ENCODE peak calls at places on chromosomes 6 and 20, in six cellular contexts. F is heart right ventricle, H is BE2C, Y is neural progenitor cell, L is lower lobe of right lung, B is ovary. P is an unnamed sample.

GRCh38 chr6:34813028-34813742 is 21.3 kb downstream of the BLTP3A start:
- DNase-seq in F (no peak), H (no peak), Y (no peak), L (no peak), B (no peak), P (no peak)

GRCh38 chr6:115901896-115902295 is 158.8 kb downstream of the FRK start:
- DNase-seq in F (no peak), H (peak; percentile 12), Y (no peak), L (no peak), B (no peak), P (no peak)

GRCh38 chr6:128138694-128139093 is 237.8 kb upstream of the THEMIS start:
- DNase-seq in F (no peak), H (peak; percentile 9), Y (no peak), L (no peak), B (no peak), P (no peak)

GRCh38 chr20:3224681-3225421 is 14.1 kb downstream of the SLC4A11 start:
- DNase-seq in F (no peak), H (no peak), Y (no peak), L (no peak), B (no peak), P (no peak)

GRCh38 chr20:50038574-50038991 is 55.8 kb downstream of the SNAI1 start:
- DNase-seq in F (no peak), H (no peak), Y (peak; percentile 62), L (no peak), B (no peak), P (no peak)

GRCh38 chr20:51272392-51272791 is 249.5 kb upstream of the KCNG1 start:
- DNase-seq in F (no peak), H (no peak), Y (no peak), L (no peak), B (no peak), P (no peak)

GRCh38 chr6:87753131-87753685 is 51.2 kb upstream of the AKIRIN2 start:
- DNase-seq in F (no peak), H (no peak), Y (no peak), L (no peak), B (no peak), P (no peak)

GRCh38 chr6:114051031-114051430 is 80.1 kb upstream of the HDAC2 start:
- DNase-seq in F (no peak), H (no peak), Y (no peak), L (no peak), B (no peak), P (no peak)

GRCh38 chr6:109521100-109521499 is 38.1 kb upstream of the ZBTB24 start:
- DNase-seq in F (no peak), H (no peak), Y (no peak), L (no peak), B (no peak), P (no peak)

GRCh38 chr20:48387675-48388074 is 440.1 kb downstream of the PREX1 start:
- DNase-seq in F (no peak), H (no peak), Y (no peak), L (no peak), B (no peak), P (no peak)

GRCh38 chr20:1462834-1463233 is 3.8 kb downstream of the NSFL1C start:
- DNase-seq in F (no peak), H (no peak), Y (no peak), L (no peak), B (no peak), P (no peak)

GRCh38 chr20:36925234-36925633 is 26.3 kb downstream of the SAMHD1 start:
- DNase-seq in F (no peak), H (no peak), Y (no peak), L (no peak), B (no peak), P (no peak)

GRCh38 chr6:130740308-130740707 is 86.9 kb upstream of the SMLR1 start:
- DNase-seq in F (no peak), H (no peak), Y (no peak), L (no peak), B (no peak), P (no peak)

GRCh38 chr20:25336561-25337422 is 53.8 kb downstream of the ABHD12 start:
- DNase-seq in F (no peak), H (no peak), Y (peak; percentile 35), L (no peak), B (no peak), P (no peak)

GRCh38 chr6:129280719-129281118 is 397.8 kb downstream of the LAMA2 start:
- DNase-seq in F (no peak), H (no peak), Y (no peak), L (no peak), B (no peak), P (no peak)

GRCh38 chr6:51842066-51842465 is 245.3 kb downstream of the PKHD1 start:
- DNase-seq in F (no peak), H (no peak), Y (peak; percentile 23), L (no peak), B (no peak), P (no peak)

GRCh38 chr6:834879-835278 is 141.9 kb upstream of the EXOC2 start:
- DNase-seq in F (no peak), H (no peak), Y (no peak), L (no peak), B (no peak), P (no peak)

GRCh38 chr20:50560867-50561266 is 50.7 kb downstream of the PTPN1 start:
- DNase-seq in F (no peak), H (no peak), Y (no peak), L (no peak), B (no peak), P (no peak)

GRCh38 chr20:61959301-61959700 is 106.4 kb downstream of the TAF4 start:
- DNase-seq in F (no peak), H (no peak), Y (peak; percentile 64), L (no peak), B (peak; percentile 63), P (no peak)

GRCh38 chr20:41428285-41428684 is 61.7 kb upstream of the EMILIN3 start:
- DNase-seq in F (no peak), H (no peak), Y (no peak), L (no peak), B (no peak), P (no peak)

GRCh38 chr6:47592466-47592865 is 105.9 kb upstream of the ADGRF4 start:
- DNase-seq in F (no peak), H (no peak), Y (no peak), L (no peak), B (no peak), P (no peak)

GRCh38 chr6:4350571-4351505 is 215.5 kb upstream of the ECI2 start:
- DNase-seq in F (peak; percentile 34), H (no peak), Y (no peak), L (no peak), B (no peak), P (no peak)

GRCh38 chr6:170198298-170198697 is 92.6 kb downstream of the DLL1 start:
- DNase-seq in F (no peak), H (no peak), Y (no peak), L (no peak), B (no peak), P (no peak)

GRCh38 chr6:6002809-6003333 is 3.9 kb downstream of the NRN1 start:
- DNase-seq in F (no peak), H (no peak), Y (peak; percentile 34), L (no peak), B (no peak), P (no peak)

GRCh38 chr20:1281279-1282057 is 15.4 kb downstream of the SNPH start:
- DNase-seq in F (no peak), H (no peak), Y (no peak), L (no peak), B (no peak), P (no peak)

GRCh38 chr20:17761612-17762011 is 61.8 kb downstream of the BANF2 start:
- DNase-seq in F (no peak), H (peak; percentile 33), Y (peak; percentile 22), L (no peak), B (no peak), P (no peak)

GRCh38 chr6:88263591-88263990 is 97.4 kb upstream of the CNR1 start:
- DNase-seq in F (no peak), H (no peak), Y (peak; percentile 23), L (no peak), B (no peak), P (no peak)

GRCh38 chr6:130070306-130070705 is 51.9 kb downstream of the L3MBTL3 start:
- DNase-seq in F (no peak), H (no peak), Y (no peak), L (no peak), B (no peak), P (no peak)

GRCh38 chr20:40868568-40869223 is 159.9 kb upstream of the TOP1 start:
- DNase-seq in F (no peak), H (no peak), Y (no peak), L (no peak), B (peak; percentile 48), P (peak; percentile 4)

GRCh38 chr20:46304361-46304760 is 3.9 kb downstream of the CDH22 start:
- DNase-seq in F (no peak), H (no peak), Y (no peak), L (no peak), B (no peak), P (no peak)

GRCh38 chr6:97049254-97050004 is 124.9 kb downstream of the KLHL32 start:
- DNase-seq in F (no peak), H (no peak), Y (no peak), L (no peak), B (no peak), P (no peak)

GRCh38 chr20:16385462-16385861 is 187.8 kb downstream of the KIF16B start:
- DNase-seq in F (no peak), H (no peak), Y (no peak), L (no peak), B (no peak), P (no peak)
- H3K9me3 ChIP-seq in F (no peaks in the 10 kb centered on the region), H (no peaks in the 10 kb centered on the region), Y (no peaks in the 10 kb centered on the region), L (no peaks in the 10 kb centered on the region), B (no peaks in the 10 kb centered on the region), P (no peaks in the 10 kb centered on the region)

DNA sequence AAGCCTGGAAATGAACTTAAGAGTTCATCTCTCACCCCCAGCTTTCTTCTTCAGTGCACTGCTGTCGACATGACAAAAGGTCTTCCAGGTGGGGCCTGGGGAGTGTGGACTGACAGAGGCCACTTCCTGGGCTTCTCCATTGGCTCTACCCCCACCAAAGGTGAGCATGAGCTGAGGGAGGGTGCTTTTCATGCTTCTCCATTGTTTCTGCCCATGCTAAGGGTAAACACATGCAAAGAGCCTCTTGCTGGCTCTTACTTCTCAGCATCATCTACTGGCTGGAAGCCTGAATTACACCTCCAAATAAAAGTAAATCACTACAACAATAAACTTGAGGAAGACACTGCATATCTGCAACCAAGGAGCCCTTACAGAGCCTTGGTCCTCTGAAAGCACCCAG is 227.2 kb downstream of the EPM2A start:
- DNase-seq in F (no peak), H (no peak), Y (no peak), L (no peak), B (no peak), P (no peak)
- H3K9me3 ChIP-seq in F (peaks cover 47% of the 10 kb centered on the region), H (no peaks in the 10 kb centered on the region), Y (no peaks in the 10 kb centered on the region), L (peaks cover 16% of the 10 kb centered on the region), B (no peaks in the 10 kb centered on the region), P (peaks cover 9% of the 10 kb centered on the region)

GRCh38 chr20:21322921-21323321 is 19.8 kb downstream of the XRN2 start:
- DNase-seq in F (no peak), H (no peak), Y (no peak), L (no peak), B (no peak), P (no peak)
- H3K9me3 ChIP-seq in F (peaks cover 22% of the 10 kb centered on the region), H (peaks cover 4% of the 10 kb centered on the region), Y (no peaks in the 10 kb centered on the region), L (peaks cover 23% of the 10 kb centered on the region), B (peaks cover 4% of the 10 kb centered on the region), P (peaks cover 6% of the 10 kb centered on the region)

DNA sequence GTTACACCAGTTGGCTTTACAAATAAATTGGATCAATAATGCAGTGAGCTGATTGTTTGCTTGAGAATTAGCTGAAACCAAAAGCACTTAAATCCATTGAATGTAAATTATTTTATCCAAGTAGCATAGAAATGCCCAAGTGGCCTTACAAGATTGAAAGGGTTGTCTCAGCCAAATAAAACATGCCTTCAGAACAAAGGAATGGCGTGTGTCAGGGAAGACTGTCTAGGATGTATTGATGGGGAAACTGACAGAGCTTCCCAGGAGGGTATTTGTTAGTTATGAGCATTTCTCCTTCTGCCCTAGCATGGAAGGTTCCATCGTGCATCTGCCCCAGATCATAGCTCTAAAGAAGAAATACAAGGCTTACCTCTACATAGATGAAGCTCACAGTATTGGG is 103.9 kb upstream of the ISM1 start:
- DNase-seq in F (no peak), H (no peak), Y (no peak), L (no peak), B (no peak), P (no peak)
- H3K9me3 ChIP-seq in F (no peaks in the 10 kb centered on the region), H (no peaks in the 10 kb centered on the region), Y (no peaks in the 10 kb centered on the region), L (no peaks in the 10 kb centered on the region), B (no peaks in the 10 kb centered on the region), P (no peaks in the 10 kb centered on the region)